ENCODE peak calls at places on chromosomes 6 and 20, in five cellular contexts. R is sigmoid colon, N is A549, V is mucosa of descending colon, U is hepatocyte. W is an unnamed sample.

GRCh38 chr20:1874534-1875168 is 20.6 kb upstream of the SIRPA start:
- DNase-seq in U (peak; percentile 79), V (no peak), N (no peak), R (no peak), W (no peak)

GRCh38 chr6:19303381-19303780 is 533.8 kb upstream of the ID4 start:
- DNase-seq in V (no peak), R (no peak), N (no peak), U (no peak), W (peak; percentile 47)

GRCh38 chr6:147194652-147195403 is 9.4 kb upstream of the STXBP5 start:
- DNase-seq in V (no peak), R (no peak), N (no peak), U (no peak), W (no peak)

GRCh38 chr6:162099685-162100084 is 627.9 kb downstream of the PRKN start:
- DNase-seq in V (no peak), U (peak; percentile 15), R (no peak), N (peak; percentile 33), W (no peak)

GRCh38 chr20:14383326-14383725 is 45.9 kb upstream of the FLRT3 start:
- DNase-seq in V (no peak), N (no peak), R (no peak), U (no peak), W (no peak)

GRCh38 chr6:135182120-135182992 is 1.2 kb downstream of the MYB start:
- DNase-seq in N (no peak), U (peak; percentile 28), V (peak; percentile 72), R (no peak), W (peak; percentile 18)

GRCh38 chr6:4017847-4018193 is 61.1 kb downstream of the FAM217A start:
- DNase-seq in V (no peak), U (peak; percentile 30), N (no peak), R (no peak), W (no peak)

GRCh38 chr6:136104556-136104955 is 145.6 kb downstream of the MTFR2 start:
- DNase-seq in U (no peak), V (no peak), N (no peak), R (no peak), W (no peak)

GRCh38 chr6:145813285-145814034 is 1.1 kb downstream of the FBXO30 start:
- DNase-seq in V (no peak), N (no peak), R (no peak), U (peak; percentile 11), W (no peak)

GRCh38 chr6:152605901-152606390 is 31.2 kb downstream of the SYNE1 start:
- DNase-seq in N (no peak), U (no peak), V (no peak), R (no peak), W (no peak)

GRCh38 chr6:57021086-57021720 is 25.3 kb upstream of the KIAA1586 start:
- DNase-seq in N (peak; percentile 36), R (no peak), V (no peak), U (peak; percentile 50), W (no peak)

GRCh38 chr6:81475646-81476045 is 276.8 kb downstream of the TENT5A start:
- DNase-seq in R (no peak), N (no peak), U (no peak), V (no peak), W (no peak)

GRCh38 chr6:87244380-87244779 is 78.0 kb upstream of the SMIM8 start:
- DNase-seq in N (no peak), U (peak; percentile 20), R (no peak), V (no peak), W (no peak)

GRCh38 chr6:25695671-25696070 is 43.7 kb downstream of the SCGN start:
- DNase-seq in V (no peak), U (no peak), N (no peak), R (no peak), W (no peak)

GRCh38 chr6:6806793-6807518 is 218.4 kb downstream of the LY86 start:
- DNase-seq in V (no peak), N (no peak), U (no peak), R (peak; percentile 75), W (no peak)

GRCh38 chr20:11270566-11270965 is 596.8 kb upstream of the JAG1 start:
- DNase-seq in N (no peak), U (no peak), R (no peak), V (no peak), W (no peak)

GRCh38 chr6:12119085-12119588 is 107.0 kb downstream of the HIVEP1 start:
- DNase-seq in V (no peak), R (no peak), N (peak; percentile 28), U (peak; percentile 4), W (peak; percentile 35)

GRCh38 chr20:52892023-52892422 is 80.1 kb upstream of the TSHZ2 start:
- DNase-seq in V (no peak), R (no peak), U (no peak), N (no peak), W (no peak)

GRCh38 chr20:35328095-35328685 is 36.0 kb upstream of the FAM83C start:
- DNase-seq in U (no peak), R (no peak), V (no peak), N (no peak), W (no peak)

GRCh38 chr20:35328689-35329088 is 36.5 kb upstream of the FAM83C start:
- DNase-seq in V (no peak), U (no peak), R (no peak), N (no peak), W (no peak)

GRCh38 chr20:35327074-35327976 is 35.1 kb upstream of the FAM83C start:
- DNase-seq in V (no peak), U (peak; percentile 81), R (no peak), N (no peak), W (no peak)

GRCh38 chr20:35326732-35327073 is 34.5 kb upstream of the FAM83C start:
- DNase-seq in N (no peak), V (no peak), U (no peak), R (no peak), W (no peak)

DNA sequence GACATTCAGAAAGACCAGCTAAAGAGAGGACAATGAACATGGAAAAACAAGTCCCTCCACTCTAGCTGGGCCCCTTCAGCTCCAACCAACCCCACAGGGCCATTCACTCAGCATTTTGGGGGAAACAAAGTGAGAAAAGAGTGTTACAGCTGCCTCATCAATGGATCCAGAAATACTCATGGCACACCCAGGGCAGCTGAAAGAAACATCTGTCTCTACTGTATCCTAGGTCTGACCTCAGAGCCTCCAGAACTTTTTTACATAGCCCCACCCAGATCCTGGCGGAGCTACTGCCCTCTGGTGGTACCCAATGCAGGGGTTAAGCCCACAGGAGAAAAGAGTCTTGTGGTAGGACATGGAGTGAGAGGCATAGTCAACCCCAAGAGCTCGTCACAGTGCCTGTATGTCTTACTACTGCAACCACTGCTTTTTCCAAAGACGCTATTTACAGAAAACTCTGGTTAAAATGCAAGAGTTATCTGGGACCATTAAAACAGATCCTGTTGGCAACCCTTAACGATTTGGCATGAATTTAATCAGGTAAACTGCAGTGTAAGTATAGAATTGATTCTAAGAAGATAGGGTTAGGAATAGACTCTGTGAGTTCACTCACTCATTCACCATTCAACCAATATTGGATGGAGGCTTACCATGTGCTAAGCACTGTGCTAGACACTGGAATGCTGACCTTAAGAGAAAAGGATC is 37.4 kb upstream of the FAM83C start:
- DNase-seq in R (no peak), N (peak; percentile 84), U (peak; percentile 56), V (no peak), W (peak; percentile 29)
- TF ChIP-seq CTCF in R (peak; percentile 10), N (peak; percentile 84), U (peak; percentile 49), V (peak; percentile 30), W (peak; percentile 44)

DNA sequence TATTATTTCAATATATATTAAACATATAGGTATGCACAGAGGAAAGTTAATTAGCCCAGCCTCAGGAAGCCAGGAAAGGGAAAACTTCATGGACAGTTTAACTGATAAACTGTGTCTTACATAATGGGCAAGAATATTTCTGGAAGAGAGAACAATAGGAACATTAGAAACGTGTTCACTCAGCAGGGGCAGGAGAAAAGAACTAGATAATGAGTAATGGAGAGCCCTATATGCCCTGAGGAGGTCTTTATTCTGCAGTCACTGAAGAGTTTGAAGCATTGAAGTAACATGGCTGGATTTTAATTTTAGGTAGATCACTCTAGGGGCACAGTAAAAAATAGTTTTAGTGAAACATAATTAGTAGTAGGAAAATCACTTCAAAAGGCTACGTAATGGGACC is 23.6 kb downstream of the CEP57L1 start:
- DNase-seq in V (no peak), U (no peak), N (no peak), R (no peak), W (no peak)
- H3K4me1 ChIP-seq in V (peaks cover 12% of the 10 kb centered on the region), U (peaks cover 11% of the 10 kb centered on the region), N (peaks cover 20% of the 10 kb centered on the region), R (peaks cover 22% of the 10 kb centered on the region), W (peaks cover 20% of the 10 kb centered on the region)

DNA sequence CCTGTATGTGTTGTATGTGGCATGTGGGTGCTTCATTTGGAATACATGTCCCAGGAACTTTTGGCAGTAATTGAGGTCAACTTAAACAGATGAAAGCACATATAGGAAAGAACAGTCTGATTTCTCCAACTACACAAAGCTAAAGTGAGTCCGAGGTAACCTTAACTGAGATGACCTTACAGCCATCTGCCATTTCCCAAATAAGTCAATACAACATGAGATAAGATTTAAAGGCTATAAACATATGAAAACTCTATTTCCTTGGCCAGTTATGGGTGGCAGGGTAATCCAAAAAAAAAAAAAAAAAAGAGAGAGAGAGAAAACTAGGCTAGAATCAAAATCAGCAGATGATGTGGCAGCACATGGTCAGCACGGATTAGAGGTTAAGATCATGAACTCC is 1068.3 kb downstream of the KHDRBS2 start:
- DNase-seq in R (no peak), U (no peak), V (no peak), N (no peak), W (no peak)
- H3K9me3 ChIP-seq in R (no peaks in the 10 kb centered on the region), U (no peaks in the 10 kb centered on the region), V (peaks cover 40% of the 10 kb centered on the region), N (no peaks in the 10 kb centered on the region), W (no peaks in the 10 kb centered on the region)

GRCh38 chr6:33249732-33250625 is 21.7 kb downstream of the VPS52 start:
- DNase-seq in N (no peak), U (no peak), R (peak; percentile 68), V (peak; percentile 53), W (peak; percentile 5)

GRCh38 chr6:33248643-33248931 is 23.1 kb downstream of the VPS52 start:
- DNase-seq in N (no peak), R (no peak), V (no peak), U (no peak), W (no peak)

GRCh38 chr6:33247977-33248642 is 23.6 kb downstream of the VPS52 start:
- DNase-seq in V (peak; percentile 92), R (peak; percentile 94), U (peak; percentile 94), N (peak; percentile 44), W (peak; percentile 86)

GRCh38 chr6:33250731-33251130 is 20.9 kb downstream of the VPS52 start:
- DNase-seq in R (no peak), V (no peak), U (no peak), N (no peak), W (no peak)

GRCh38 chr6:33248932-33249731 is 22.5 kb downstream of the VPS52 start:
- DNase-seq in R (peak; percentile 99), N (peak; percentile 70), V (peak; percentile 99), U (peak; percentile 97), W (peak; percentile 98)
- TF ChIP-seq CTCF in R (no peak), N (no peak), V (no peak), U (no peak), W (peak; percentile 3)

DNA sequence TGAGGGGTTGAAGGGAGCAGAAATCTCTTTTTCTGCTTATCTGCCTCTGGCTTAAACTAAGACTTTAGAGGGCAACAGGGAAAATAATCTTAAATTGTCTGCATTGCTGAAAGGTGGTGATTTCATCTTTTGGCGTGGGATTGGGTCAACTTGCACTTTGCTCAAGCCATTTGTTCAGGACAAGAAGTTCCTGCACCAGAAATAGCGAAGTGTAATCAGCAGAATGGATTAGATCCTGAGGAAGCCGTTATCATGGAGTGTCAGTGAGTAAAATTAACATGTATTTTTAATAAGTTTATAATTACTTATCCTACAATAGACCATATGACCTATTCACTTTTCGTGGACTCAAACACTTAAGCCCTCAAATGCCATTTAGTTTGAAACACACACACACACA is 249.3 kb downstream of the CD83 start:
- DNase-seq in V (no peak), R (no peak), U (peak; percentile 10), N (no peak), W (no peak)
- H3K4me1 ChIP-seq in V (no peaks in the 10 kb centered on the region), R (peaks cover 4% of the 10 kb centered on the region), U (no peaks in the 10 kb centered on the region), N (no peaks in the 10 kb centered on the region), W (no peaks in the 10 kb centered on the region)

GRCh38 chr6:121158438-121158837 is 175.8 kb downstream of the TBC1D32 start:
- DNase-seq in R (no peak), V (no peak), N (no peak), U (no peak), W (no peak)
- H3K9me3 ChIP-seq in R (no peaks in the 10 kb centered on the region), V (peaks cover 3% of the 10 kb centered on the region), N (no peaks in the 10 kb centered on the region), U (no peaks in the 10 kb centered on the region), W (no peaks in the 10 kb centered on the region)

W was measured in thyroid gland.